ENCODE peak calls at places on chromosomes 13 and 19, in nine cellular contexts. One of them, this sample, is unnamed.

GRCh38 chr13:30334663-30335386 is 27.5 kb upstream of the KATNAL1 start:
- DNase-seq in adrenal gland: no peak
- DNase-seq in cardiac fibroblast: peak
- DNase-seq in activated T-cell treated with anti-CD3 and anti-CD28 coated beads, Interleukin-2, amount 50 U/mL, for 72 hours: peak
- DNase-seq in neural crest cell: peak
- DNase-seq in non-pigmented ciliary epithelial cell: no peak
- DNase-seq in EL: peak
- DNase-seq in immature natural killer cell: peak
- DNase-seq in kidney glomerular epithelial cell: no peak
- DNase-seq in this sample: peak

GRCh38 chr13:42836930-42837329 is 55.5 kb downstream of the FAM216B start:
- DNase-seq in adrenal gland: peak
- DNase-seq in cardiac fibroblast: peak
- DNase-seq in activated T-cell treated with anti-CD3 and anti-CD28 coated beads, Interleukin-2, amount 50 U/mL, for 72 hours: no peak
- DNase-seq in neural crest cell: no peak
- DNase-seq in non-pigmented ciliary epithelial cell: peak
- DNase-seq in EL: peak
- DNase-seq in immature natural killer cell: no peak
- DNase-seq in kidney glomerular epithelial cell: peak
- DNase-seq in this sample: peak

GRCh38 chr13:111914241-111915103 is 152.5 kb upstream of the SOX1 start:
- DNase-seq in adrenal gland: no peak
- DNase-seq in cardiac fibroblast: no peak
- DNase-seq in activated T-cell treated with anti-CD3 and anti-CD28 coated beads, Interleukin-2, amount 50 U/mL, for 72 hours: no peak
- DNase-seq in neural crest cell: no peak
- DNase-seq in non-pigmented ciliary epithelial cell: no peak
- DNase-seq in EL: no peak
- DNase-seq in immature natural killer cell: no peak
- DNase-seq in kidney glomerular epithelial cell: no peak
- DNase-seq in this sample: no peak

GRCh38 chr19:57850553-57851017 is 926 bp downstream of the ZNF587 start:
- DNase-seq in adrenal gland: no peak
- DNase-seq in cardiac fibroblast: peak
- DNase-seq in activated T-cell treated with anti-CD3 and anti-CD28 coated beads, Interleukin-2, amount 50 U/mL, for 72 hours: peak
- DNase-seq in neural crest cell: no peak
- DNase-seq in non-pigmented ciliary epithelial cell: peak
- DNase-seq in EL: peak
- DNase-seq in immature natural killer cell: no peak
- DNase-seq in kidney glomerular epithelial cell: peak
- DNase-seq in this sample: no peak

GRCh38 chr19:34225659-34226015 is 28.7 kb upstream of the GARRE1 start:
- DNase-seq in adrenal gland: no peak
- DNase-seq in cardiac fibroblast: no peak
- DNase-seq in activated T-cell treated with anti-CD3 and anti-CD28 coated beads, Interleukin-2, amount 50 U/mL, for 72 hours: no peak
- DNase-seq in neural crest cell: no peak
- DNase-seq in non-pigmented ciliary epithelial cell: no peak
- DNase-seq in EL: no peak
- DNase-seq in immature natural killer cell: no peak
- DNase-seq in kidney glomerular epithelial cell: no peak
- DNase-seq in this sample: no peak

GRCh38 chr13:58085819-58086218 is 454.3 kb downstream of the PCDH17 start:
- DNase-seq in adrenal gland: no peak
- DNase-seq in cardiac fibroblast: no peak
- DNase-seq in activated T-cell treated with anti-CD3 and anti-CD28 coated beads, Interleukin-2, amount 50 U/mL, for 72 hours: no peak
- DNase-seq in neural crest cell: no peak
- DNase-seq in non-pigmented ciliary epithelial cell: no peak
- DNase-seq in EL: no peak
- DNase-seq in immature natural killer cell: no peak
- DNase-seq in kidney glomerular epithelial cell: no peak
- DNase-seq in this sample: no peak

GRCh38 chr19:42295831-42296525 is 6.0 kb upstream of the PRR19 start:
- DNase-seq in adrenal gland: peak
- DNase-seq in cardiac fibroblast: peak
- DNase-seq in activated T-cell treated with anti-CD3 and anti-CD28 coated beads, Interleukin-2, amount 50 U/mL, for 72 hours: peak
- DNase-seq in neural crest cell: peak
- DNase-seq in non-pigmented ciliary epithelial cell: no peak
- DNase-seq in EL: peak
- DNase-seq in immature natural killer cell: peak
- DNase-seq in kidney glomerular epithelial cell: peak
- DNase-seq in this sample: peak

GRCh38 chr19:4444765-4445741 is 12.5 kb downstream of the UBXN6 start:
- DNase-seq in adrenal gland: peak
- DNase-seq in cardiac fibroblast: no peak
- DNase-seq in activated T-cell treated with anti-CD3 and anti-CD28 coated beads, Interleukin-2, amount 50 U/mL, for 72 hours: no peak
- DNase-seq in neural crest cell: no peak
- DNase-seq in non-pigmented ciliary epithelial cell: no peak
- DNase-seq in EL: no peak
- DNase-seq in immature natural killer cell: no peak
- DNase-seq in kidney glomerular epithelial cell: no peak
- DNase-seq in this sample: no peak

GRCh38 chr19:7654401-7654800 is 14.4 kb upstream of the RETN start:
- DNase-seq in adrenal gland: no peak
- DNase-seq in cardiac fibroblast: no peak
- DNase-seq in activated T-cell treated with anti-CD3 and anti-CD28 coated beads, Interleukin-2, amount 50 U/mL, for 72 hours: no peak
- DNase-seq in neural crest cell: no peak
- DNase-seq in non-pigmented ciliary epithelial cell: no peak
- DNase-seq in EL: peak
- DNase-seq in immature natural killer cell: no peak
- DNase-seq in kidney glomerular epithelial cell: no peak
- DNase-seq in this sample: no peak

GRCh38 chr13:40982772-40983171 is 36.3 kb downstream of the ELF1 start:
- DNase-seq in adrenal gland: peak
- DNase-seq in cardiac fibroblast: peak
- DNase-seq in activated T-cell treated with anti-CD3 and anti-CD28 coated beads, Interleukin-2, amount 50 U/mL, for 72 hours: peak
- DNase-seq in neural crest cell: no peak
- DNase-seq in non-pigmented ciliary epithelial cell: no peak
- DNase-seq in EL: no peak
- DNase-seq in immature natural killer cell: peak
- DNase-seq in kidney glomerular epithelial cell: no peak
- DNase-seq in this sample: peak

GRCh38 chr13:99981115-99982020 is at the start of gene ZIC2:
- DNase-seq in adrenal gland: peak
- DNase-seq in cardiac fibroblast: no peak
- DNase-seq in activated T-cell treated with anti-CD3 and anti-CD28 coated beads, Interleukin-2, amount 50 U/mL, for 72 hours: no peak
- DNase-seq in neural crest cell: no peak
- DNase-seq in non-pigmented ciliary epithelial cell: no peak
- DNase-seq in EL: peak
- DNase-seq in immature natural killer cell: no peak
- DNase-seq in kidney glomerular epithelial cell: no peak
- DNase-seq in this sample: peak

GRCh38 chr19:13051581-13052165 is 51.0 kb downstream of the LYL1 start:
- DNase-seq in adrenal gland: peak
- DNase-seq in cardiac fibroblast: peak
- DNase-seq in activated T-cell treated with anti-CD3 and anti-CD28 coated beads, Interleukin-2, amount 50 U/mL, for 72 hours: peak
- DNase-seq in neural crest cell: peak
- DNase-seq in non-pigmented ciliary epithelial cell: no peak
- DNase-seq in EL: peak
- DNase-seq in immature natural killer cell: no peak
- DNase-seq in kidney glomerular epithelial cell: peak
- DNase-seq in this sample: no peak

GRCh38 chr19:49109569-49110233 is 4.5 kb upstream of the LIN7B start:
- DNase-seq in adrenal gland: no peak
- DNase-seq in cardiac fibroblast: no peak
- DNase-seq in activated T-cell treated with anti-CD3 and anti-CD28 coated beads, Interleukin-2, amount 50 U/mL, for 72 hours: no peak
- DNase-seq in neural crest cell: no peak
- DNase-seq in non-pigmented ciliary epithelial cell: no peak
- DNase-seq in EL: no peak
- DNase-seq in immature natural killer cell: no peak
- DNase-seq in kidney glomerular epithelial cell: no peak
- DNase-seq in this sample: no peak